ENCODE peak calls at places on chromosomes 13 and 19, in nine cellular contexts. L is AG10803, I is progenitor cell of endocrine pancreas, V is GM13976, E is Calu3, M is tibial artery, D is fibroblast of pulmonary artery, N is thoracic aorta, R is fibroblast of lung. F is an unnamed sample.

GRCh38 chr19:571127-571974 is 1.0 kb upstream of the BSG start:
- DNase-seq in L (no peak), I (no peak), V (no peak), E (peak), M (no peak), D (peak), N (no peak), R (peak), F (no peak)

GRCh38 chr19:17348700-17349099 is 11.3 kb downstream of the GTPBP3 start:
- DNase-seq in L (peak), I (no peak), V (peak), E (peak), M (peak), D (peak), N (peak), R (peak), F (peak)

GRCh38 chr19:45881082-45881908 is 4.6 kb downstream of the IRF2BP1 start:
- DNase-seq in L (no peak), I (no peak), V (no peak), E (no peak), M (no peak), D (no peak), N (no peak), R (no peak), F (no peak)

GRCh38 chr13:44906758-44907157 is 82.5 kb downstream of the NUFIP1 start:
- DNase-seq in L (peak), I (no peak), V (no peak), E (no peak), M (peak), D (peak), N (no peak), R (peak), F (no peak)

GRCh38 chr19:46610413-46610775 is 9.3 kb downstream of the CALM3 start:
- DNase-seq in L (no peak), I (no peak), V (no peak), E (no peak), M (peak), D (no peak), N (no peak), R (no peak), F (no peak)

GRCh38 chr13:80441968-80442367 is 101.0 kb upstream of the SPRY2 start:
- DNase-seq in L (no peak), I (no peak), V (peak), E (no peak), M (no peak), D (peak), N (no peak), R (no peak), F (no peak)

GRCh38 chr19:48807590-48808308 is 3.1 kb downstream of the BCAT2 start:
- DNase-seq in L (no peak), I (no peak), V (peak), E (no peak), M (no peak), D (no peak), N (no peak), R (no peak), F (no peak)

GRCh38 chr13:100675660-100676129 is 1.1 kb upstream of the TMTC4 start:
- DNase-seq in L (no peak), I (no peak), V (no peak), E (no peak), M (no peak), D (no peak), N (no peak), R (no peak), F (no peak)

GRCh38 chr19:48674921-48675824 is 2.4 kb upstream of the NTN5 start:
- DNase-seq in L (peak), I (peak), V (peak), E (peak), M (peak), D (peak), N (peak), R (peak), F (no peak)

GRCh38 chr13:91185294-91185863 is 162.1 kb upstream of the MIR17HG start:
- DNase-seq in L (no peak), I (no peak), V (no peak), E (no peak), M (no peak), D (peak), N (no peak), R (peak), F (no peak)

GRCh38 chr13:40026174-40026585 is 370.7 kb downstream of the COG6 start:
- DNase-seq in L (no peak), I (no peak), V (peak), E (no peak), M (no peak), D (no peak), N (no peak), R (peak), F (no peak)

GRCh38 chr13:32098275-32098674 is 66.7 kb downstream of the FRY start:
- DNase-seq in L (peak), I (no peak), V (no peak), E (no peak), M (no peak), D (no peak), N (no peak), R (no peak), F (no peak)

GRCh38 chr13:112453874-112454647 is 77.9 kb downstream of the SPACA7 start:
- DNase-seq in L (no peak), I (no peak), V (no peak), E (no peak), M (peak), D (no peak), N (no peak), R (no peak), F (no peak)

GRCh38 chr19:48842744-48843162 is 6.5 kb upstream of the HSD17B14 start:
- DNase-seq in L (peak), I (peak), V (peak), E (peak), M (no peak), D (peak), N (no peak), R (peak), F (peak)

DNA sequence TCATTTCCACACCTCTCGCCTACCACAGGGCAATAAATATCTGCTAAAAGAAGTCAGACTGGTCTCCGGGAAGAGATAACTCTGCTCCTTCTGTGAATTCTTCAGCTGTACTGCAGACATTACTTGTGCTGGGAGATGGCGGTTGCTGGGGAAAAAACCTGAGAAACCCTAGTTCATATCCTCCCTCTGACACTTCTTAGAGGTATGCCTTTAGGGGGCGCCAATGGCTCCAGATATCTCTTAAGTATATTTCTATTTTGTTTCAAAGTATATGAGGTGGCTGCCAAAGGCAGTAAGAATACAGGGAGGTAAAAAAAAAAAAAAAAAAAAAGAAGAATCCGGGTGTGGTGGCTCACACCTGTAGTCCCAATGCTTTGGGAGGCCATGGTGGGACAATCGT is 175.2 kb downstream of the PAN3 start:
- DNase-seq in L (peak), I (no peak), V (peak), E (no peak), M (no peak), D (peak), N (no peak), R (peak), F (no peak)
- TF ChIP-seq CTCF in L (peak), I (peak), V (peak), E (no peak), M (no peak), D (peak), N (no peak), R (peak), F (no peak)

DNA sequence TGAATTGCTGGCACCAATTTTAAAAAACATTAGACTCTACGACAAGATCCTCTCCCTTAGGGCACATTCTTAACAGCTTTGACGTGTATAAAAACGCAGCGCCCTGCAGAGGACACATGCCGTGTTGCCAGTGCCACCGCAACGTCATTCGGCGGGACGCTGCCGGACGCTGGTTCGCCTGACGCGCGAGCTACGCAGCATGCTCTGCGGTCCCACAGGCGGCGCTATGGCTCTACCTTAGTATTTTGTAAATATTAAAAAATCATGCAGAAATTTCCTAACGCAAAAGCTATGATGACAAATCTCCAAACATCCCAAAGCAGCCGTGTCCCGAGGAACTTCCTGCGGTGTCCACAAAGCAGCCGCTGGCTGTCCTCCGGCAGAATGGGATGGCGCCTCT is 4.2 kb upstream of the ADPRHL1 start:
- DNase-seq in L (no peak), I (no peak), V (no peak), E (no peak), M (no peak), D (no peak), N (no peak), R (no peak), F (no peak)
- TF ChIP-seq CTCF in L (no peak), I (no peak), V (no peak), E (no peak), M (no peak), D (no peak), N (no peak), R (no peak), F (no peak)

DNA sequence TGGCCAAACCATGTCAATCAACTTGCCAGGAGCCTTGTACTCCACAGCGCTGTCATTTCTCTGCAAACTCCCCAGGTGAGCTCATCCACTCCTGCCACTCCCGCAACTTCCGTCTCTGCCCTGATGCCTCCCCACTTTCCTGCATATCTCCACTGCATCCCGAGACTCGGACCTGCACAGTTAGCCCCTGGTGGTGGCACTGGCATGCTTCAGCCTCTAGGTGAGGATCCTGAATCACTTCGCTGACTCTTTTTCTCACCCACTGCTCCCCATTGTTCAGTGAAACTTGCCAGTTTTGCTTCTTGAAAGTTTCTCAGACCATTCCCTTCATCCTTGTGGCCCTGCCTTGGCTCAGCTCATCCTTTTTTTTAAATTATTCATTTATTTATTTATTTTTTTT is 3.4 kb upstream of the CTU1 start:
- DNase-seq in L (no peak), I (no peak), V (no peak), E (peak), M (no peak), D (peak), N (no peak), R (no peak), F (no peak)
- TF ChIP-seq CTCF in L (no peak), I (peak), V (peak), E (peak), M (no peak), D (peak), N (no peak), R (peak), F (no peak)

DNA sequence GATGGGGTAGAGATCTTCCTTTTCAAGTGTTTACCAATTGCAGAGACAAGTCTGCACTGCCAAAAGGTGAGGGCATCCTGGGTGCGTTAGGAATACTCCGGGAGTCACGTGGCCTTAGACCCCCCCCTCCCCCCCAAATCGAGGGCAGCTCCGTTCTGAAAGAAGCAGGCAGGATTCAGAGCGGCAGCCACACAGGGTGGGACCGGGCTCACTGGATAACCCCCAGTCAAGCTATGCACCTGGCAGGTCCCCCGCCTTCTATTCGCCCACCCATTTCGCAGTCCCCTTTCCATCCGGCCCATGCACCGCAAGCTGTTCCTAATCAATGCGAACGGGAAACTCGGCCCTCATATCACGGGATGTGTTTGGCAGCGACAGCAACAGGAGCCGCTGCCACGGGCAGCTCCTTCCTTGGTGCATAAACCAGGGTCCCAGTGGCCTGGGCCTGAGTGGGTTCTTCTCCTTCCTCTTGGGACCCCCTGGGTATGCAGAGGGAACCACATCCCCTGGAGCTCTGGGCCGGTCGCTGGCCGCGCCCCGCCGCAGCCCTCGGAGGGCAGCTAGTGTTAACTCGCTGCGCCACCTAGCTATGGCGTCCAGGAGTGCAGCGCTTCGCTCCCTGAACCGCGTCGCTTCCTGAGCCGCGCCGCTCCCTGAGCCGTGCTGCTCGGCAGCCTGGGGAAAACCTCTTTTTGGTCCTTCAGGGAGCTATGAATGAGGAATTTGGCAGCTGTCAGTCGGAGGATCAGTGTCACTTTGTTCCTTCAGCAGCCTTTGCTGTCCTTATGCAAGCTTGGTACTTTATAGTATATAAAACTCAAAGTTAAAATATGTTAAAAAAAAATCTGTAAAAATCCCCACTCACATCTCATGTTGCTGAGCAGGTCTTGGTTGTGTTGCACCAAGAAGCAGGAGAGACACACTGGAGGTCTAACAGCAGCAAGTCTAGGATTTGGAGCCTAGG is 41.4 kb downstream of the LYL1 start:
- DNase-seq in L (peak), I (peak), V (peak), E (peak), M (peak), D (peak), N (no peak), R (peak), F (peak)
- TF ChIP-seq CTCF in L (peak), I (peak), V (peak), E (peak), M (peak), D (peak), N (peak), R (peak), F (peak)

DNA sequence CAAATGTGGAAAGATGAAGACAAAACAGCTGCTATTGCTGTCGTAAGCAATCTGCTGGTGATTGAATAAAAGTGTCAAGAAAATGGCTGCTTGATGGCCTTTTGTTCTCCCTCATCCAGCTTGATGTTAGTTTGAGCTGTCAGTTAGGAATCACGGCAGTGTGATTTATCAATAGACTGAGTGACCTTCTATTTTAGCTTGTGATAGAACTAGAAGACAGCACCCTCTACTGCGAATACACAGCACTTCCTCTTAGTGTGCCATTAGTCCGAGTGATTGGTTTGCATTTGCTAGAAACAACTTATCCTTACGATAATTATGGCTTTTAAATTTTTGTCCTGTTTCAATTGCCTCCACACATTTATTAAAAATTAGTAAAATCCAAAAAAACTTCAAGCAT is 76.2 kb downstream of the MZT1 start:
- DNase-seq in L (no peak), I (no peak), V (no peak), E (no peak), M (no peak), D (peak), N (no peak), R (peak), F (no peak)
- TF ChIP-seq CTCF in L (no peak), I (peak), V (no peak), E (no peak), M (no peak), D (peak), N (no peak), R (peak), F (no peak)

GRCh38 chr13:51066091-51066831 is 44.8 kb downstream of the C13orf42 start:
- DNase-seq in L (no peak), I (no peak), V (no peak), E (peak), M (no peak), D (no peak), N (no peak), R (peak), F (no peak)
- TF ChIP-seq CTCF in L (no peak), I (no peak), V (no peak), E (no peak), M (no peak), D (no peak), N (no peak), R (no peak), F (no peak)

GRCh38 chr19:19647037-19647835 is 3.8 kb upstream of the GMIP start:
- DNase-seq in L (no peak), I (no peak), V (no peak), E (no peak), M (no peak), D (no peak), N (no peak), R (no peak), F (no peak)

GRCh38 chr19:19645233-19645870 is 1.9 kb upstream of the GMIP start:
- DNase-seq in L (no peak), I (no peak), V (no peak), E (no peak), M (no peak), D (no peak), N (no peak), R (no peak), F (no peak)

GRCh38 chr19:19643158-19644053 is at the start of gene GMIP:
- DNase-seq in L (peak), I (peak), V (peak), E (peak), M (peak), D (peak), N (no peak), R (peak), F (peak)

GRCh38 chr19:19642506-19643157 is 825 bp downstream of the GMIP start:
- DNase-seq in L (peak), I (no peak), V (peak), E (no peak), M (no peak), D (no peak), N (no peak), R (no peak), F (no peak)

GRCh38 chr19:19644054-19644388 is 564 bp upstream of the GMIP start:
- DNase-seq in L (no peak), I (no peak), V (no peak), E (no peak), M (no peak), D (no peak), N (no peak), R (no peak), F (no peak)
- TF ChIP-seq CTCF in L (no peak), I (no peak), V (no peak), E (no peak), M (no peak), D (no peak), N (no peak), R (no peak), F (peak)

GRCh38 chr19:55661826-55662225 is 7.0 kb downstream of the U2AF2 start:
- DNase-seq in L (no peak), I (no peak), V (no peak), E (no peak), M (no peak), D (no peak), N (no peak), R (no peak), F (no peak)
- TF ChIP-seq CTCF in L (no peak), I (no peak), V (no peak), E (no peak), M (no peak), D (no peak), N (no peak), R (no peak), F (no peak)

DNA sequence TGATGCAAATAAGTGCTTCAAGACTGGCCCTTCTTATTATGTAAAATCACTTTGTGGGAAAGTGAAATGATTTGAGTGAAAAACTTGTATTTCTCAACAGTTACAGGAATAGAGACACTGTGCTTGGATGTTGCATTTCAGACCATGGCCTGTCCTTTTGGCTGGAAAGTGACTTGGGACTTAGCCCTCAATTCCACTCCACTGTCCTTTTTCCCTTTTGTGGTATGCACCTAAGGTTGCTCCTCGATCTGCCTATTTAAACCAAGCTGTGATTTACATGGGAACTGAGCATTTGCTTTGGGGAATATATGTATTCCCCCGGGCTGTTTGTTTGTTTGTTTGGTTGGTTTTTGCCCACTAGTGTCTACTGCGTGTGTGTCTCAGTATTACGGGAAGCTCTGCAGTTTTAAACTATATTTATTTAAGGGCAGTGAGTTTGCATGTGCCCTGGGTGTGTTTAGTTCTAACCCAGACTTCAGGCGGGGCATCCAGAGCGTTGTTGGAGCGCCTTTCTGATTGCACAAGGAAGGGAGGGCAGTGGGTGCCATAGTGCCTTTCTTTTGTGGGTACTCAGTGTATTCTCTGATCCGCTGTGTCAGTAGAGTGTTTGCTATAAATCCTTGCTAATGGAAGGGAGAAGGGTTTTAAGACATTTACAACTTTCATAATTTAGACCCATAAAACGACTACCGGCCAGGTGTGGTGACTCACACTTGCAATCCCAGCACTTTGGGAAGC is 18.2 kb upstream of the RNF113B start:
- DNase-seq in L (no peak), I (no peak), V (no peak), E (no peak), M (no peak), D (no peak), N (no peak), R (no peak), F (no peak)
- TF ChIP-seq CTCF in L (no peak), I (no peak), V (no peak), E (no peak), M (no peak), D (no peak), N (no peak), R (no peak), F (no peak)